ENCODE peak calls at places on chromosomes 4 and X, in six cellular contexts. Y, N, L, X, V and F are unnamed samples. For H3K36me3, the result is how much of the 10 kb centered on the place peaks cover.

GRCh38 chr4:137960371-137961050 is 281.6 kb downstream of the SLC7A11 start:
- ATAC-seq in V (peak), X (no peak), L (no peak), N (no peak), Y (no peak), F (no peak)

GRCh38 chr4:176781739-176782100 is 11.0 kb downstream of the VEGFC start:
- ATAC-seq in L (no peak), X (no peak), Y (no peak), N (no peak), V (peak), F (no peak)

GRCh38 chr4:80114732-80115265 is 41.8 kb upstream of the ANTXR2 start:
- ATAC-seq in V (no peak), Y (no peak), N (no peak), X (no peak), L (no peak), F (no peak)

GRCh38 chr4:3436048-3436797 is 5.5 kb upstream of the HGFAC start:
- ATAC-seq in X (no peak), L (no peak), N (no peak), V (no peak), Y (no peak), F (no peak)

GRCh38 chrX:23503835-23504539 is 163.3 kb upstream of the PRDX4 start:
- ATAC-seq in N (peak), Y (no peak), L (peak), V (peak), X (peak), F (peak)

GRCh38 chr4:10144479-10144878 is 27.9 kb upstream of the WDR1 start:
- ATAC-seq in Y (peak), N (no peak), L (no peak), X (no peak), V (no peak), F (no peak)

GRCh38 chr4:140799686-140800225 is 43.6 kb upstream of the TBC1D9 start:
- ATAC-seq in L (no peak), N (no peak), X (no peak), Y (no peak), V (no peak), F (no peak)

GRCh38 chrX:12949927-12950656 is 24.8 kb upstream of the TMSB4X start:
- ATAC-seq in L (peak), Y (peak), N (peak), X (peak), V (peak), F (peak)

GRCh38 chr4:76781698-76782595 is 116.0 kb downstream of the SOWAHB start:
- ATAC-seq in L (no peak), Y (peak), X (peak), N (no peak), V (no peak), F (no peak)

GRCh38 chr4:161822174-161822573 is 341.6 kb downstream of the FSTL5 start:
- ATAC-seq in L (no peak), Y (no peak), X (no peak), V (no peak), N (no peak), F (no peak)

GRCh38 chrX:17077349-17077748 is 130.9 kb downstream of the REPS2 start:
- ATAC-seq in N (no peak), L (no peak), V (no peak), X (no peak), Y (no peak), F (no peak)

GRCh38 chrX:46628406-46629371 is 55.1 kb downstream of the CHST7 start:
- ATAC-seq in V (peak), L (peak), Y (no peak), N (peak), X (peak), F (peak)

GRCh38 chrX:136687457-136687856 is 39.5 kb downstream of the CD40LG start:
- ATAC-seq in N (no peak), L (no peak), V (no peak), X (no peak), Y (no peak), F (no peak)

GRCh38 chr4:185035284-185035683 is 17.0 kb downstream of the HELT start:
- ATAC-seq in X (peak), N (no peak), V (no peak), Y (no peak), L (no peak), F (no peak)

GRCh38 chr4:103773691-103774231 is 54.0 kb upstream of the TACR3 start:
- ATAC-seq in X (no peak), Y (no peak), V (no peak), L (no peak), N (no peak), F (no peak)

GRCh38 chr4:35102111-35102510 is 1142.2 kb downstream of the ARAP2 start:
- ATAC-seq in Y (no peak), L (no peak), N (no peak), X (no peak), V (no peak), F (no peak)

GRCh38 chrX:121761845-121762244 is 714.4 kb downstream of the GLUD2 start:
- ATAC-seq in N (no peak), L (no peak), X (no peak), V (no peak), Y (no peak), F (no peak)

GRCh38 chr4:120008075-120008474 is 58.6 kb downstream of the MAD2L1 start:
- ATAC-seq in X (no peak), L (no peak), N (no peak), V (no peak), Y (no peak), F (no peak)

GRCh38 chrX:13721819-13722527 is 12.4 kb downstream of the TRAPPC2 start:
- ATAC-seq in V (peak), X (no peak), L (peak), Y (peak), N (no peak), F (no peak)

GRCh38 chr4:16259531-16260246 is 33.4 kb upstream of the TAPT1 start:
- ATAC-seq in Y (no peak), V (no peak), N (no peak), L (no peak), X (no peak), F (no peak)

GRCh38 chr4:33649015-33649414 is 2595.3 kb downstream of the ARAP2 start:
- ATAC-seq in L (no peak), Y (no peak), X (peak), N (no peak), V (no peak), F (no peak)

GRCh38 chr4:111802191-111802590 is 343.1 kb upstream of the FAM241A start:
- ATAC-seq in L (no peak), X (no peak), V (no peak), N (no peak), Y (no peak), F (no peak)

GRCh38 chr4:108706289-108706688 is 55.9 kb downstream of the OSTC start:
- ATAC-seq in V (no peak), L (no peak), Y (no peak), N (no peak), X (no peak), F (no peak)

GRCh38 chrX:27966492-27966891 is 14.8 kb downstream of the DCAF8L1 start:
- ATAC-seq in X (no peak), L (no peak), Y (no peak), N (no peak), V (no peak), F (no peak)

GRCh38 chr4:102599455-102599854 is 98.3 kb downstream of the NFKB1 start:
- ATAC-seq in L (no peak), V (no peak), X (no peak), Y (no peak), N (no peak), F (no peak)

GRCh38 chr4:94304365-94304971 is 38.2 kb downstream of the HPGDS start:
- ATAC-seq in N (no peak), X (peak), Y (peak), L (no peak), V (no peak), F (no peak)

GRCh38 chr4:119300072-119300387 is 21.9 kb downstream of the FABP2 start:
- ATAC-seq in X (peak), L (peak), Y (peak), N (peak), V (peak), F (peak)

GRCh38 chr4:48944659-48945290 is 38.2 kb upstream of the OCIAD2 start:
- ATAC-seq in X (no peak), L (no peak), V (no peak), Y (peak), N (no peak), F (no peak)

GRCh38 chrX:9587551-9588096 is 122.8 kb downstream of the TBL1X start:
- ATAC-seq in X (no peak), Y (no peak), L (no peak), N (no peak), V (no peak), F (no peak)

DNA sequence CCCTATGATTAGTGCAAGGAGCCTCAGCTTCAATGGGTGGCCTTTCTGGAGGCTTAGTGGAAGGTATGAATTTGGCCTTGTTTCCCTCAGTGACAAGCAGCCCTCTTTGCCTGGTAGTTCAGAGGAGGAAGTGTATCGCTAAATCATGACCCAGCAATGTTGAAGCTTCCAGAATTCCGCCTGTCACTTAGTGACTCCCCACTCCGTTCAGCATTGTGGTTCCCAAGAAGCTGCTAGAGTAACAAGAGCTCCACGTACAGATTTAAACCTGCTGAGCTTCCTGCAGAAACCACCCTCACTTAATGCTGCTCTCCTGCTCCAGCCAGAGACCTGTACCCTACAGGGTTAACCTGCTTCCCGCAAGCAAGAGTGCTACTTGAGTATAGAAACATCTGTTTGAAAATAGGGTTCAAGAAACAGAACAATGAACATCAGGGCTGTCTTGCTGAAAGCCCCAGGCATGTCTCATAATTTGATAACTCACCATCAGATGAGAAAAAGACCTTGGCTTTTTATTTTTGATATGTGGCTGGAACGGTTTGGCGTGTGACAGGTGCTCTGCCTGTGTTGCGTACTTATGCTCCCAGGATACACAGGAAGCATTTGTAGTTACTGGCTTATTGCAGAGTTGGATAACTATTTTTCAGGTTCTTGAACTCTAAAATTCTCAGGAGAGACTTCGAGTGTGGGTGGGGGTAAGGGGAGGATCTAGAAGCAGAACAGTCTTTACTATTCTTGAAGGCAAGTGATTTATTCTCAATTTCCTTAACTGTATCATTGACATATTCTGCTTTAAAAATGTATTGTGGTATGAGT is 105.3 kb downstream of the UCHL1 start:
- ATAC-seq in N (no peak), Y (no peak), X (no peak), L (peak), V (peak), F (no peak)
- H3K36me3 ChIP-seq in N (under half), Y (under half), X (under half), L (under half), V (under half), F (under half)

DNA sequence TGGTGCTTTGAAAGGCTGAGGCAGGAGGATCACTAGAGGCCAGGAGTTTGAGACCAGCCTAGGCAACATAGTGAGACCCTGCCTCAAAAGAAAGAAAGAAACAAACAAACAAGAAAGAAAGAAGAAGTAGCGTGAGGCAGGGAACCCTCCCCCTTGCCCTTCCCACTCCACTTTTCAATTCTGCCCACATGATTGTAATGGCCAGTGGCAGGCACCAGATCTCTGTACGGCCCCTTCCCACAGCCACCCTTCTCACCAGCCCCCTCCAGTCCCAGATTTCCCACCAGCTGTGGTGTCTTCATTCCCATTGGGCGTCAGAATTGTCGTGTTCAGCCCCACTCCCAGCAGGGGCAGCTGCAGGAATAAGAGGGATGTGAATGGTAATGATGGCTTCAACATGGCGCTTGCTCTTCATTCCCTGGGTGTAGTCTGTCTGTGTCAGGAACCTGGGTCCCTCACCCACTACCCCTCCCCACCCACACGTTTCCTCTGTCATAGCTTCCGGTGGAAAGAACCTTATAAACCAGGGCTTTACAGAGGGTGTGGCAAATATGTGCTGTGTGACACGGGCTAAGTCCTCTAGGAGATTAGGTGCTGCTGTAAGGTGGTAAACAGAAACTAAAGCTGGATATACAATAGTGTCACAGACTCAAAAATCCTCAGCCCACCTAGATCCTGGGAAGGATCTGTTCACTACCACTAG is at the start of gene IL2RG:
- ATAC-seq in Y (peak), V (no peak), L (no peak), X (peak), N (peak), F (no peak)
- TF ChIP-seq POLR2A in Y (peak), V (no peak), L (no peak), X (peak), N (no peak), F (no peak)

GRCh38 chr4:41172772-41173171 is 41.6 kb downstream of the APBB2 start:
- ATAC-seq in V (no peak), Y (no peak), L (no peak), X (no peak), N (no peak), F (no peak)
- H3K36me3 ChIP-seq in V (under half), Y (under half), L (under half), X (under half), N (under half), F (under half)

GRCh38 chr4:99356992-99357391 is 4.4 kb upstream of the ADH1C start:
- ATAC-seq in X (no peak), V (no peak), N (no peak), Y (no peak), L (no peak), F (no peak)

GRCh38 chr4:99349338-99349737 is 3.2 kb downstream of the ADH1C start:
- ATAC-seq in Y (no peak), N (no peak), X (peak), L (no peak), V (no peak), F (no peak)

GRCh38 chr4:99351487-99351886 is 1.1 kb downstream of the ADH1C start:
- ATAC-seq in V (no peak), Y (no peak), X (peak), L (no peak), N (no peak), F (no peak)

DNA sequence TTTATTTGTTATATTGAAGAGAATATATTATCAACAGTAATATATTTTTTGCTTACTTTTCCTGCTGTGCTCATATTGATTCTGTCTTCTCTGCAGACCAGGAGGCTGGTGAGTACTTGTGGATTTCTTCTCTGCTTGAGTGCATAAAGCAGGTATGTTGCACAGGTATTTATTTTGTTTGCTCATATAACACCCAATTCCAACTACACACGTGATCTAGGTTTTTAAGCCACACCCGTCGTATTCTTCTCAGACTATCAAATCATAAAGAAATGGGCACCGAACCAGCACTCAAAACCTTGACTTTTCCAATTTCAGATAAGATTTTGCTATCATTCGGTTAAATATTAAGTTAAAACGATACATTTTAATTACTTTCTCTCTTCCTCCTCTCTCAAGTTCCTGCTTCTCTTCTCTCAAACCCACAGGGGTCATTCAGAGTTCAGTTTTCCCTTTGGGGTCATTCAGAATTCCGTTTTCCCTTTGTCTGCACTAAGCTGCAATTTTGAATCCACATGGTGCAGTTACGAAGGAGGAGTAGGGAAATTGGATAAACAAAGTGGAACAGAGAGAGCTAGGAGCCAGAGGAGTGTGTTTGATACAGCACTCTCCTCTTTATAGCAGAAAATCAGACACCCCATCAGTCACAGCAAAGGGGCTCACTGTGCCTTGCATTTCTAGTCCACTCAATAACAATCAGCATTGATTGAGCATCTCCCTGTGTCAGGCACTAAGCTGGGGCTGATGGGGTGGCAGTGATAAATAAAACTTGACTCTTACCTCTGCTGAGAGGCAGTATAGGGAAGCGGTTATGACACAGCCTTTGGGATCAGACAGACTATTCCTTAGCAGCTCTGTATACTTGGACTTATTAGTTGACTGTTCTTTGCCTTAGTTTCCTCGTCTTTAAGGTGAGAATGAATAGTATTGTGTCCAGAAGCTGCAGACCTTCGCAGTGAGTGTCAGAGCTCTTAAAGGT is at the start of gene ADH1C:
- ATAC-seq in N (no peak), X (peak), L (peak), V (peak), Y (no peak), F (no peak)
- TF ChIP-seq POLR2A in N (no peak), X (peak), L (no peak), V (no peak), Y (no peak), F (no peak)

GRCh38 chrX:153964105-153964504 is 7.5 kb downstream of the HCFC1 start:
- ATAC-seq in V (no peak), Y (no peak), X (no peak), L (no peak), N (no peak), F (no peak)

GRCh38 chrX:153960786-153961185 is 10.8 kb downstream of the HCFC1 start:
- ATAC-seq in N (no peak), L (no peak), X (no peak), Y (no peak), V (no peak), F (no peak)

GRCh38 chrX:153961292-153961691 is 10.3 kb downstream of the HCFC1 start:
- ATAC-seq in Y (no peak), L (no peak), N (no peak), X (no peak), V (no peak), F (no peak)

GRCh38 chrX:153966283-153966688 is 5.3 kb downstream of the HCFC1 start:
- ATAC-seq in V (peak), N (no peak), L (peak), Y (no peak), X (peak), F (peak)

DNA sequence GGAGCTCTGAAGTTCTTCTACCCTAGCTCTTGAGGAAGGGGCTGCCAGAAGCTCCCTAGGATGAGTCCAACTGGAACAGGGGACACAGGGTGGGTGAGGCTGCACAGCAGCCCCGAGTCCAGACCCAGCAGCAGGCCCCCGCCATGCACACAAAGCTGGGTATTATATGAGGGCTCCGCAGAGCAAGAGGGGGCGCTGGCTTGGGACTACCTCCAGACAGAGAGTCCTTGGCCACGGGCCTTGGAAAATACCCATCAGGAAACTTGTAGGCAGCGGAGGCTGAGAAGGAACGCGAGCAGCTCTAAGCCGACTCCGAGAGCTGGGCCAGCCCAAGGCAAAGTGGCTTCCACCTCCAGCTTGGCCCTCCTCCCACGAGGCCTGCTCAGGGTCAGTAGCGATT is 8.1 kb downstream of the HCFC1 start:
- ATAC-seq in L (no peak), N (no peak), X (no peak), Y (no peak), V (no peak), F (no peak)
- H3K36me3 ChIP-seq in L (under half), N (half or more), X (half or more), Y (half or more), V (under half), F (half or more)

GRCh38 chrX:129783176-129783776 is 3.5 kb downstream of the SASH3 start:
- ATAC-seq in Y (no peak), N (no peak), V (no peak), X (no peak), L (no peak), F (no peak)
- TF ChIP-seq POLR2A in Y (no peak), N (no peak), V (no peak), X (no peak), L (no peak), F (no peak)

GRCh38 chr4:17587094-17587822 is 10.3 kb downstream of the LAP3 start:
- ATAC-seq in L (no peak), N (no peak), X (peak), Y (no peak), V (no peak), F (no peak)
- H3K36me3 ChIP-seq in L (under half), N (half or more), X (half or more), Y (half or more), V (half or more), F (under half)